ENCODE peak calls at places on chromosomes 11 and 22, in five cellular contexts. C is body of pancreas, M is A549, X is HCT116, Q is spleen. V is an unnamed sample.
A peak's percentile ranks its signal among the peaks of the same experiment; 100 is the strongest.

GRCh38 chr11:128552783-128553661 is 34.3 kb downstream of the ETS1 start:
- DNase-seq in C (no peak), X (no peak), M (no peak), Q (peak; percentile 85), V (peak; percentile 84)

GRCh38 chr22:17199131-17199731 is 20.0 kb downstream of the ADA2 start:
- DNase-seq in M (no peak), Q (no peak), C (no peak), X (no peak), V (no peak)

GRCh38 chr22:35307892-35308291 is 8.2 kb downstream of the TOM1 start:
- DNase-seq in Q (peak; percentile 36), M (no peak), C (no peak), X (no peak), V (no peak)

GRCh38 chr11:119192111-119192510 is 6.8 kb downstream of the NHERF4 start:
- DNase-seq in C (no peak), X (no peak), Q (peak; percentile 43), M (no peak), V (peak; percentile 74)

GRCh38 chr11:114293201-114293711 is 2.9 kb upstream of the NNMT start:
- DNase-seq in M (no peak), X (no peak), C (no peak), Q (no peak), V (no peak)

GRCh38 chr22:39530692-39531331 is 1.7 kb downstream of the RPS19BP1 start:
- DNase-seq in C (no peak), X (no peak), Q (no peak), M (no peak), V (peak; percentile 76)

GRCh38 chr22:38205261-38206128 is 3.7 kb downstream of the MAFF start:
- DNase-seq in Q (no peak), M (no peak), C (peak; percentile 57), X (no peak), V (no peak)

GRCh38 chr11:20310596-20311394 is 52.7 kb upstream of the HTATIP2 start:
- DNase-seq in Q (no peak), M (no peak), C (no peak), X (no peak), V (no peak)

GRCh38 chr11:69352715-69353325 is 58.9 kb downstream of the MYEOV start:
- DNase-seq in M (peak; percentile 60), X (peak; percentile 54), Q (no peak), C (no peak), V (peak; percentile 53)

GRCh38 chr11:119352857-119353260 is 6.4 kb upstream of the MFRP start:
- DNase-seq in M (no peak), X (no peak), Q (peak; percentile 12), C (peak; percentile 84), V (no peak)

GRCh38 chr11:47461876-47462275 is 12.9 kb upstream of the RAPSN start:
- DNase-seq in X (no peak), Q (peak; percentile 40), M (no peak), C (no peak), V (no peak)

GRCh38 chr22:45548441-45548840 is 45.8 kb downstream of the FBLN1 start:
- DNase-seq in X (no peak), C (no peak), M (no peak), Q (no peak), V (no peak)

GRCh38 chr11:36149538-36150242 is 139.5 kb downstream of the COMMD9 start:
- DNase-seq in X (peak; percentile 99), C (peak; percentile 71), M (peak; percentile 98), Q (no peak), V (peak; percentile 87)

GRCh38 chr11:34403431-34403830 is 35.3 kb upstream of the CAT start:
- DNase-seq in Q (no peak), M (no peak), C (no peak), X (no peak), V (no peak)

GRCh38 chr11:34407121-34407813 is 31.5 kb upstream of the CAT start:
- DNase-seq in C (peak; percentile 13), M (no peak), X (no peak), Q (no peak), V (no peak)

GRCh38 chr11:34406413-34406812 is 32.3 kb upstream of the CAT start:
- DNase-seq in Q (no peak), M (no peak), C (no peak), X (no peak), V (no peak)

GRCh38 chr11:34404280-34404679 is 34.5 kb upstream of the CAT start:
- DNase-seq in C (no peak), Q (no peak), X (no peak), M (no peak), V (no peak)

GRCh38 chr11:34405079-34405858 is 33.5 kb upstream of the CAT start:
- DNase-seq in M (no peak), C (no peak), X (no peak), Q (no peak), V (peak; percentile 30)
- H3K4me3 ChIP-seq in M (no peak overlapping the region), C (no peak overlapping the region), X (no peak overlapping the region), Q (no peak overlapping the region), V (no peak overlapping the region)

GRCh38 chr11:67066333-67066709 is 9.7 kb downstream of the RHOD start:
- DNase-seq in M (no peak), Q (no peak), X (no peak), C (no peak), V (no peak)

GRCh38 chr11:67073908-67074307 is 17.3 kb downstream of the RHOD start:
- DNase-seq in C (no peak), M (no peak), X (no peak), Q (no peak), V (peak; percentile 1)

GRCh38 chr11:67072295-67072694 is 15.6 kb downstream of the RHOD start:
- DNase-seq in M (no peak), X (no peak), C (no peak), Q (no peak), V (peak; percentile 8)

GRCh38 chr11:67076202-67076601 is 19.6 kb downstream of the RHOD start:
- DNase-seq in C (no peak), X (no peak), M (no peak), Q (no peak), V (no peak)

DNA sequence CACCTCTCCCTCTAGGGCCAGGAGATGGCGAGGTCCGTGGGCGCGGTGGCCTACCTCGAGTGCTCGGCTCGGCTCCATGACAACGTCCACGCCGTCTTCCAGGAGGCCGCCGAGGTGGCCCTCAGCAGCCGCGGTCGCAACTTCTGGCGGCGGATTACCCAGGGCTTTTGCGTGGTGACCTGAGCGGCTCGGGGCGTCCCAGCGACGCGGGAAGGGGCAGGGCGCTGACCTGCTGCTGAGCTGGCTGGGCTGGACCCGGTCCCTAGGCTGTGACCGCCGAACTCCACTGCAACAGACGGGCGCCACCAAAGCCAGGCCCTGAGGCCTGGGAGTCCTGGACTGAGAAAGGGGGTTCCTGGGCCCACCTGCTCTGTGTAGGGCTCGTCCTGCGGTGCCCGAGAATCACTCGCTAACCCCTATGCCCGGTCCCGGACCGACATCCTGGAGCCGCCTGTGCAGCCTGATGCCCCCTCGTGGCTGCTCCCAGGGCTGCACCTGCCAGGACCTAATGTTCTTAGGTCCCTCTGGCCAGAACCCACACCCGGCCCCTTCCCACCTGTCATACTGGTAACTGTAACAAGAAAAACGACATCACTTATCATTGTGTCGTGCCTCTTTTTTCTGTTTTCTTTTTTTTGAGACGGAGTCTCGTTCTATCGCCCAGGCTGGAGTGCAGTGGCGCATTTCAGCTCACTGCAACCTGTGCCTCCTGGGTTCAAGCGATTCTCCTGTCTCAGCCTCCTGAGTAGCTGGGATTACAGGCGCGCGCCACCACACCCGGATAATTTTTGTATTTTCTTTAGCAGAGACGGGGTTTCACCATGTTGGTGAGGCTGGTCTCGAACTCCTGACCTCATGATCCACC is 15.0 kb downstream of the RHOD start:
- DNase-seq in C (peak; percentile 70), X (no peak), M (peak; percentile 94), Q (peak; percentile 91), V (peak; percentile 82)
- TF ChIP-seq CTCF in C (peak; percentile 71), X (peak; percentile 90), M (peak; percentile 65), Q (peak; percentile 89), V (peak; percentile 93)

DNA sequence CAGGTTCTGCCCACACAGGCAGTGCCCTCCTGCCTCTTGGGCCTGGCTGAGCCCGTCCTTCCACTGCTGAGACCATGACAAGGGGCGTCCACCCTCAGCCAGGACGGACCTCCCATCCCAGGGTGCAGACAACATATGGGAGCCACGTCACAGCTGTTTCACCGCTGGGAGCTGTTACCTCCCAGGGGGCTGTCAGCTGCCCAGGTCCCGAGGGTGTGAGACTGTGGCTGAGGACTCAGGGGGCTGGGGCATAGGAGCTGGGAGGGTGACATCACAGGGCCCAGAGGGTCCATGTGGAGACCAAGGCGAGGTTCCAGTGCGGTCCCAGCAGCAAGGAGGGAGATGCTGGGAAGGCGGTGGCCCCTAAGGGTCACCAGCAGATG is 17.9 kb upstream of the CTSD start:
- DNase-seq in Q (no peak), X (no peak), M (no peak), C (no peak), V (no peak)
- TF ChIP-seq POLR2A in Q (no peak), X (no peak), M (no peak), C (no peak), V (no peak)

GRCh38 chr11:45889555-45889954 is 4.1 kb downstream of the MAPK8IP1 start:
- DNase-seq in X (no peak), M (no peak), C (no peak), Q (no peak), V (no peak)
- H3K4me3 ChIP-seq in X (no peak overlapping the region), M (no peak overlapping the region), C (no peak overlapping the region), Q (no peak overlapping the region), V (no peak overlapping the region)

GRCh38 chr22:24772493-24773220 is 1.9 kb downstream of the PIWIL3 start:
- DNase-seq in Q (no peak), C (no peak), X (peak; percentile 61), M (peak; percentile 71), V (no peak)
- TF ChIP-seq CTCF in Q (no peak), C (peak; percentile 6), X (peak; percentile 79), M (peak; percentile 49), V (peak; percentile 34)

GRCh38 chr11:124481365-124482323 is 36.1 kb upstream of the OR8B8 start:
- DNase-seq in Q (no peak), C (no peak), X (no peak), M (peak; percentile 2), V (peak; percentile 73)
- TF ChIP-seq POLR2A in Q (no peak), C (no peak), X (no peak), M (no peak), V (no peak)

V was measured in NB4.